ENCODE peak calls at places on chromosomes 4 and X, in seven cellular contexts. G is left ventricle myocardium inferior, K is cardiac muscle cell, P is stomach, I is SK-N-SH, Z is uterus, U is spleen. Y is an unnamed sample. For H3K36me3, the result is how much of the 10 kb centered on the place peaks cover.

GRCh38 chrX:120486786-120487185 is 17.7 kb upstream of the LAMP2 start:
- DNase-seq in Z (no peak), K (no peak), G (no peak), U (no peak), I (no peak), P (no peak), Y (no peak)

GRCh38 chr4:114229721-114230120 is 250.3 kb upstream of the ARSJ start:
- DNase-seq in K (no peak), Z (no peak), P (no peak), U (no peak), I (no peak), G (no peak), Y (no peak)

GRCh38 chr4:148007303-148007702 is 275.4 kb downstream of the ARHGAP10 start:
- DNase-seq in I (no peak), G (no peak), U (no peak), Z (peak), K (peak), P (no peak), Y (no peak)

GRCh38 chrX:47311857-47312774 is 58.3 kb upstream of the ZNF157 start:
- DNase-seq in I (peak), P (peak), G (no peak), U (no peak), Z (peak), K (peak), Y (peak)

GRCh38 chr4:186693159-186693815 is 30.4 kb downstream of the FAT1 start:
- DNase-seq in P (peak), K (peak), U (no peak), I (no peak), Z (peak), G (peak), Y (no peak)

GRCh38 chrX:11435568-11435967 is 142.4 kb downstream of the AMELX start:
- DNase-seq in U (no peak), I (no peak), P (no peak), K (peak), Z (no peak), G (no peak), Y (no peak)

GRCh38 chr4:10457255-10457801 is at the start of gene ZNF518B:
- DNase-seq in P (peak), I (peak), G (peak), U (peak), Z (peak), K (peak), Y (peak)

GRCh38 chr4:52755409-52755808 is 4.2 kb upstream of the ERVMER34-1 start:
- DNase-seq in G (no peak), U (no peak), I (no peak), Z (no peak), P (no peak), K (no peak), Y (no peak)

GRCh38 chrX:49242545-49243066 is 7.3 kb downstream of the CCDC22 start:
- DNase-seq in G (no peak), I (no peak), Z (no peak), K (no peak), P (no peak), U (no peak), Y (no peak)

GRCh38 chrX:37672563-37672962 is 13.0 kb upstream of the XK start:
- DNase-seq in P (no peak), I (no peak), Z (no peak), G (no peak), U (no peak), K (no peak), Y (no peak)

GRCh38 chrX:64205441-64205734 is at the start of gene AMER1:
- DNase-seq in P (no peak), Z (no peak), K (no peak), I (no peak), U (no peak), G (no peak), Y (no peak)

GRCh38 chrX:133056341-133056740 is 40.6 kb downstream of the USP26 start:
- DNase-seq in G (no peak), K (no peak), U (no peak), P (no peak), Z (no peak), I (no peak), Y (no peak)

GRCh38 chr4:48175806-48176205 is 41.8 kb upstream of the TXK start:
- DNase-seq in P (no peak), I (no peak), U (no peak), K (no peak), G (no peak), Z (no peak), Y (no peak)

GRCh38 chr4:100146756-100147155 is 43.5 kb downstream of the DDIT4L start:
- DNase-seq in P (no peak), U (no peak), K (no peak), Z (no peak), I (no peak), G (no peak), Y (no peak)

GRCh38 chr4:107050525-107051135 is 14.5 kb upstream of the DKK2 start:
- DNase-seq in Z (no peak), G (no peak), U (no peak), P (no peak), K (no peak), I (no peak), Y (no peak)

GRCh38 chrX:154840856-154841255 is 6.4 kb upstream of the SMIM9 start:
- DNase-seq in I (peak), Z (no peak), G (no peak), U (no peak), K (peak), P (no peak), Y (no peak)

GRCh38 chrX:14673764-14674163 is 144.4 kb downstream of the GLRA2 start:
- DNase-seq in I (no peak), K (peak), G (no peak), Z (no peak), U (no peak), P (no peak), Y (peak)

GRCh38 chr4:163895369-163896005 is 401.0 kb downstream of the TMA16 start:
- DNase-seq in G (no peak), Z (no peak), I (no peak), P (no peak), U (no peak), K (no peak), Y (no peak)

GRCh38 chr4:6333301-6334202 is 63.9 kb downstream of the WFS1 start:
- DNase-seq in Z (no peak), I (no peak), G (no peak), P (no peak), K (no peak), U (no peak), Y (no peak)

GRCh38 chr4:174707277-174707676 is 121.8 kb downstream of the GLRA3 start:
- DNase-seq in U (no peak), Z (no peak), I (no peak), G (no peak), P (no peak), K (no peak), Y (no peak)

GRCh38 chr4:114281561-114281960 is 302.1 kb upstream of the ARSJ start:
- DNase-seq in K (peak), G (no peak), Z (no peak), U (no peak), I (no peak), P (no peak), Y (no peak)

GRCh38 chr4:137076908-137077307 is 455.4 kb downstream of the PCDH18 start:
- DNase-seq in U (peak), I (no peak), P (no peak), K (no peak), G (no peak), Z (no peak), Y (no peak)

GRCh38 chr4:88159137-88159725 is 792 bp upstream of the ABCG2 start:
- DNase-seq in Z (no peak), U (no peak), I (no peak), K (peak), G (no peak), P (peak), Y (no peak)

GRCh38 chr4:138509346-138509745 is 267.2 kb upstream of the SLC7A11 start:
- DNase-seq in K (no peak), U (no peak), G (no peak), Z (no peak), I (no peak), P (no peak), Y (no peak)

DNA sequence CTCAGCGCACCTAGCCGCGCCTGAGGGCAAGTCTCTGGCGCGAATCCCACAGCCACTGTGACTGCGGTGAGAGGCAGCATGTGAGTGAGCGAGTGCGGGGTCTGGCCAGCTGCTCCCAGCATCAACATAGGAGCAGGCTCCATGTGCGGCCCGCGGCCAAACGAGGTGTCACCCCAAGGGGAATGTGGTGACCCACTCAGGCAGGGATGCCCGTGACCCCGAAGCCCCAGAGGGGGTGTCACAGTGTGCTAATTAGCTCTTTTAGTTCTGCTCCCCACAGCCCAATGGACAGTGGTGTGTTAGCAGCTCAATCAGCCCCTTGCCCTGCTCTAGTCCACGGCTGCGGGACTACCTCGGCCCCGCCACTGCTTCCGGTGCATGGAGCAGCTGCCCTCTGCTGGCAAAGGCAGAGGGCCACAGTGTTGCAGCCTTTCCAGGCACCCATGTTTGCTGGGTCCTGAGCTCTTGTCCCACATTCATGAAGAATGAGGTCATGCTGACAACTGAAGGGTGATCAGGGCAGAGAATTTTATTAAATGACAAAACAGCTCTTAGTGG is 61.4 kb downstream of the AGA start:
- DNase-seq in G (no peak), P (no peak), K (no peak), I (peak), U (no peak), Z (no peak), Y (no peak)
- TF ChIP-seq CTCF in G (no peak), P (no peak), K (no peak), I (peak), U (no peak), Z (no peak), Y (peak)

GRCh38 chrX:7446815-7447214 is 298.9 kb upstream of the PUDP start:
- DNase-seq in P (no peak), Z (no peak), I (no peak), G (no peak), U (no peak), K (no peak), Y (no peak)
- H3K4me3 ChIP-seq in P (no peak), Z (no peak), I (no peak), G (no peak), U (no peak), K (no peak), Y (no peak)

GRCh38 chrX:31384471-31384870 is 312.6 kb upstream of the FTHL17 start:
- DNase-seq in Z (no peak), P (no peak), G (no peak), I (no peak), K (peak), U (no peak), Y (no peak)

GRCh38 chrX:31383991-31384390 is 312.1 kb upstream of the FTHL17 start:
- DNase-seq in K (no peak), U (no peak), G (no peak), Z (no peak), I (no peak), P (no peak), Y (no peak)
- H3K36me3 ChIP-seq in K (under half), U (under half), G (under half), Z (under half), I (under half), P (under half), Y (under half)

GRCh38 chrX:107775734-107776511 is at the start of gene TSC22D3:
- DNase-seq in K (peak), Z (peak), U (peak), I (peak), P (peak), G (peak), Y (peak)

GRCh38 chrX:107773906-107774435 is 1.6 kb downstream of the TSC22D3 start:
- DNase-seq in G (no peak), P (no peak), K (no peak), Z (no peak), U (no peak), I (no peak), Y (no peak)

GRCh38 chrX:107777536-107777832 is at the start of gene NCBP2L:
- DNase-seq in U (no peak), K (no peak), P (no peak), G (no peak), Z (no peak), I (no peak), Y (no peak)

GRCh38 chrX:107775000-107775733 is 420 bp downstream of the TSC22D3 start:
- DNase-seq in Z (no peak), G (no peak), U (no peak), K (no peak), P (no peak), I (no peak), Y (no peak)

DNA sequence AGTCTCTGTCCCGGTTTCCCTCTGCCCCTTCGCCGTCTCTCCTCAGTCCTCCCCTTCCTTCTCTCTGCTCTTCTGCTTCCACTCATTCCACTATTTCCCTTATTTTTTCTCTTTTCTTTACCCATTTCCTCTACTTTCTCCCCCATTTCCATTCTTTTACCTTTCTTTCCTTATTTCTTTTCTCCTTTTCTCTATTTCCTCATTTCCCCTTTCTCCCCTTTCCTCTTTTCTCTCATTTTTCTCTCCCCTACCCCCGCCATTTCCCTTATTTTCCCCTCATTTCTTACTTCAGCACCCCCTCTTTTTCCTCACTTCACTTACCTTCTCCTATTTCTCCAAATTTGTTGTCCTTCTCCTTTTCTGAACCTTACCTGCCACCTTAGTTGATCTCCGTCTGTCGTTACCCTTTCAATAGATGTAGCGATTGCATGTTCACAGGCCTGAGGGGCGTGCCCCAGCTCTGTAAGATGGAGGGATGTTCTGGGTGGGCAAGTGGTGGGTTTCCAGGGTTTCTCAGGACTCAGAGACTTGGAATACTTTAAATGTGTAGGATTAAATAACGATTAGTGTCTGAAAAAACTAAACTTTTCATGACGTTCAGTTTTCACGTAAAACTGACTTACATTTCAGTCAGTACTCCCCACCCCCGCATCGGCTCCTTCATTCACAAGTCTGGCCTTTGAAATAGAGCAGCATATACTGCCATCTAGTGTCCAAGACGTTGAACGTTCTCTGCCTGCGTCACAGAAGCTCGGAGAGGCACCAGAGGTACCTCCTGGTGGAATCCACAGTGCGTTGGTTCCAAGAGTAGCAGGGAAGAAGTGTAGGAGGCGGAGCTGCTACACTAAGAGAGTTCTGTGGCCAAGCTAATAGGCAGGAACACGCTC is 641 bp upstream of the NCBP2L start:
- DNase-seq in Z (peak), I (peak), K (peak), P (peak), U (peak), G (peak), Y (no peak)
- TF ChIP-seq CTCF in Z (peak), I (peak), K (peak), P (peak), U (peak), G (peak), Y (peak)

GRCh38 chrX:16882702-16883486 is 12.7 kb upstream of the RBBP7 start:
- DNase-seq in P (peak), G (peak), I (peak), Z (peak), K (peak), U (peak), Y (peak)
- H3K4me3 ChIP-seq in P (peak), G (peak), I (peak), Z (peak), K (peak), U (peak), Y (peak)

GRCh38 chr4:188818300-188818699 is 679.1 kb downstream of the TRIML1 start:
- DNase-seq in G (no peak), Z (no peak), U (no peak), K (no peak), P (no peak), I (no peak), Y (no peak)

GRCh38 chr4:188822698-188823097 is 683.5 kb downstream of the TRIML1 start:
- DNase-seq in P (no peak), I (no peak), K (no peak), Z (no peak), G (no peak), U (no peak), Y (no peak)

GRCh38 chr4:188821500-188821899 is 682.3 kb downstream of the TRIML1 start:
- DNase-seq in Z (no peak), K (no peak), U (no peak), I (no peak), P (no peak), G (no peak), Y (no peak)

GRCh38 chr4:188824553-188824952 is 685.3 kb downstream of the TRIML1 start:
- DNase-seq in G (no peak), P (no peak), K (no peak), U (no peak), Z (no peak), I (no peak), Y (peak)

GRCh38 chr4:188819243-188819642 is 680.0 kb downstream of the TRIML1 start:
- DNase-seq in G (no peak), I (no peak), U (no peak), K (no peak), P (no peak), Z (no peak), Y (no peak)
- H3K36me3 ChIP-seq in G (under half), I (under half), U (under half), K (under half), P (under half), Z (under half), Y (under half)

GRCh38 chrX:107537815-107538214 is 88.4 kb downstream of the FRMPD3 start:
- DNase-seq in I (peak), G (no peak), K (peak), P (peak), U (no peak), Z (no peak), Y (no peak)
- TF ChIP-seq CTCF in I (peak), G (peak), K (peak), P (no peak), U (peak), Z (no peak), Y (peak)

DNA sequence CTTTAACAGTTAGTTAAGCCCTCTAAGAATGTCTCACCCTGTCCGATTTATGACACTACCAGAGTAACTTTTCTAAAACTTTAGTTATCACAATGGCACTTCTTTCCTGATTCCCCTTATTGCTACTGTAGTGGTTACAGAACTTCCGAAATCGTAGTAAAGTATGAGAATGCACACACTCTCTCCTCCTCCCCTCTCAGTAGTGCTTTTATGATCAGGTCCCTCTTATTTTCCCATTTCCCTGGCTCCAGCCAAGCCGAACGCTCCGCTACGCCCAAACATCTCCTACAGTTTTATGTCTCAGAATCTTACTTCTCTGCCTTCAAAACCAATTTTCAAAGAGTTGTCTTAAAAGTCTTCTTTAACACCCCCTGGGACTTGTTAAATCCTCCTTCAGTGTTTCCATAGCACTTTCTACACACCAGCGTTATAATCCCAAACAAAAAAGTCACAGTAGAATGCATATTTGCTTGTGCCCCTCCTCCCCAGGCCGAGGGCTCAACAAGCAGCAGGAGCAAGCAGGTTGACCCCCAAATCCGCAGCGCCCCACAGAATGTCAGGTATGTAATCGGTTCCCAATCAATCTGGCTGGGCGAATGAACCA is 671 bp downstream of the HPF1 start:
- DNase-seq in K (no peak), U (no peak), G (no peak), Z (no peak), P (no peak), I (no peak), Y (no peak)
- H3K4me3 ChIP-seq in K (peak), U (peak), G (peak), Z (peak), P (peak), I (peak), Y (peak)

DNA sequence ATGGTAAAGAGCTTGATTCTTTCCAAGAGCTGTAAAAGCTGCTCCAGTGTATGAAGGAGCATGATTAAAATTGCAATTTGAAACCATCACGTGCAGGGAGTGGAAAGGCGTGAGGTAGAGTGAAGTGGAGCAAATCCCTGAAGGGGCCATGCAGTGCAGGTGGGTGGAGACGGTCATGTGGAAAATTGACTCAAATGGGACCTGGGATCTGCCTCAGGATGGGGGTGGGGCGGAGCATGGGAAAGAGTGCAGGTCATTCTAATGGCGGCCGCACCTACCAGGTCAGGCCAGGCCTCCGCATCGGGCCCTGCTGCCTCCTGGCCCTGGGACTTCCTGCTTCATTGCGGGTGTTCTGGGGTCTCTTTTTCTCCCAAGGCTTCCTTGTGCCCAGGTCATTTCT is 25.3 kb upstream of the TRIM60 start:
- DNase-seq in U (no peak), G (no peak), I (no peak), P (no peak), K (no peak), Z (no peak), Y (no peak)
- H3K36me3 ChIP-seq in U (under half), G (under half), I (under half), P (under half), K (under half), Z (under half), Y (under half)

DNA sequence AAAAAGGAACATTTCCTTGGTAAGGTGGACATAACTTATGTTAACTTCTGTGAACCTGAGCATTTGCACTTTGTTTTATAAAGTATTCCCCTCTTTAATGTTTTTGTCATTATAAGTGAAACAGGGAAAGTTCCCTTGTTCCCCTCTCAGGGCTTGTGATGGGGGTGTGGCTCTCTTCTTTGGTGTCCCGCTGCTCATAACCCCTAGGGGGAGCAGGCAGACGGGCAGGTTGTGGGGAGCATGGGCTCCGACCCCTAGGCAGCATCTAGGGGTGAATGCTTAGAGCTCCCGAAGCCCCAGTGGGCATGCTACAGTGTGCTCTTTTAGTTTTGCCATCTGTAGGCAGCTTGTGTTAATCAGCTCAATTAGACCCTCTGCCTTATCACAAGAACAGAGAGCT is 200.4 kb downstream of the DACH2 start:
- DNase-seq in P (no peak), K (no peak), Z (no peak), I (peak), G (no peak), U (no peak), Y (no peak)
- TF ChIP-seq CTCF in P (no peak), K (no peak), Z (no peak), I (peak), G (no peak), U (no peak), Y (no peak)